ENCODE peak calls at places on chromosome 18, in seven cellular contexts. C, D, X, U, A, Y and P are unnamed samples.

GRCh38 chr18:79519751-79520472 is 124.2 kb downstream of the NFATC1 start:
- DNase-seq in C (peak; percentile 40), U (peak; percentile 21), X (no peak), D (no peak), Y (no peak), A (no peak), P (no peak)

GRCh38 chr18:7855671-7856070 is 288.6 kb downstream of the PTPRM start:
- DNase-seq in C (no peak), X (no peak), A (peak; percentile 13), D (no peak), Y (no peak), U (no peak), P (peak; percentile 42)

GRCh38 chr18:77811510-77811909 is 561.9 kb downstream of the GALR1 start:
- DNase-seq in U (no peak), D (no peak), C (no peak), A (no peak), Y (no peak), X (peak; percentile 2), P (peak; percentile 7)

GRCh38 chr18:25726278-25726677 is 364.1 kb downstream of the SS18 start:
- DNase-seq in X (peak; percentile 68), C (peak; percentile 4), U (no peak), A (peak; percentile 54), D (no peak), Y (no peak), P (peak; percentile 16)

GRCh38 chr18:26646897-26647296 is 98.5 kb upstream of the KCTD1 start:
- DNase-seq in X (no peak), Y (no peak), C (no peak), A (no peak), D (no peak), U (no peak), P (no peak)

GRCh38 chr18:76988015-76988826 is 144.4 kb downstream of the MBP start:
- DNase-seq in X (no peak), C (no peak), D (no peak), U (no peak), Y (no peak), A (no peak), P (no peak)

GRCh38 chr18:12262748-12263147 is 8.6 kb downstream of the CIDEA start:
- DNase-seq in X (no peak), D (no peak), A (no peak), C (no peak), U (no peak), Y (no peak), P (no peak)

GRCh38 chr18:80198994-80199748 is 48.1 kb downstream of the PARD6G start:
- DNase-seq in C (no peak), A (no peak), D (no peak), X (no peak), U (no peak), Y (peak; percentile 16), P (no peak)

GRCh38 chr18:25278415-25278814 is 73.6 kb downstream of the ZNF521 start:
- DNase-seq in C (no peak), D (no peak), Y (no peak), X (no peak), A (no peak), U (no peak), P (peak; percentile 47)

GRCh38 chr18:63421514-63421913 is 762 bp downstream of the VPS4B start:
- DNase-seq in D (no peak), A (peak; percentile 19), U (peak; percentile 14), Y (no peak), C (no peak), X (no peak), P (peak; percentile 34)

GRCh38 chr18:63422862-63423304 is 607 bp upstream of the VPS4B start:
- DNase-seq in D (no peak), A (no peak), U (no peak), X (no peak), Y (no peak), C (no peak), P (no peak)

GRCh38 chr18:63427566-63427965 is 5.3 kb upstream of the VPS4B start:
- DNase-seq in X (no peak), Y (no peak), A (no peak), U (peak; percentile 44), D (no peak), C (no peak), P (no peak)

DNA sequence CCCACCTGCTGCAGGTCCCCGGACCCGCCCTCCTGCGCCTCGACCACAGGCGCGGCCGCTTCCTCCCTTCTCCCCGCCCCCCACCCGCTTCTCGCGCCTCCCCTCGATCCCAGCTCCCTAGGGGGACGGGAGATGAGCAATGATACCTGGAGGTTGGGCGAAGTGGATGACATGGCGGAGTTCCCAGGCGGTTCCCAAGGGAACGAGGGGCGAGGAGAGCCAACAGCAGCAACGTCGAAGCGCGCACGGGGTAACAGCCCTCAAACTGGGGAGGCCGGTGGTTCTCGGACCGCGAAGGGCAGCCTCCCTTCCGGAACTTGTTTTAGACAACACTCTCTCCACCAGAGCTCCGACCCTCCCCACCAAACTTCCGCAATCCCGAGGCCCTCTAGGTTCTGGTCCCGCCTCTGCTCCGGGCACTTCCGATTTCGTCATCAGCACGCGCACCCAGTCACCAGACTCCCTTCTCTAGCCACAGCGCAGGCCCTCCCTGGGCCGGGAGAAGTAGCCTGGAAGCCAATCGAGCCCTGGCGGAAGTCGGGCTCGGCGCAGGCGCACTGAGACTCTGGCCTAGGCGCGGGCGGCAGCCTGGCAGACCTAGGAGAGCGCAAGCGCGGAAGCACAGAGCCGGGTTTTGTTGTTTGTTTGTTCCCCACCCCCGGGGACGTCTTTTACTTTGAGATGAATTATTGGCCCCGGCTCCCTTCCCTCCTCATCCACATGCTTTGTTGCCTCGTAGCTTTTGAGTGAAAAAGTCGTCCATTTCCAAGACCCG is at the start of gene VPS4B:
- DNase-seq in A (peak; percentile 99), D (peak; percentile 100), Y (peak; percentile 99), U (peak; percentile 100), C (peak; percentile 100), X (peak; percentile 99), P (peak; percentile 100)
- TF ChIP-seq CTCF in A (no peak), D (no peak), Y (no peak), U (no peak), C (no peak), X (no peak), P (no peak)

GRCh38 chr18:10064267-10064666 is 150.5 kb downstream of the VAPA start:
- DNase-seq in Y (no peak), X (no peak), C (no peak), A (no peak), U (no peak), D (no peak), P (no peak)

GRCh38 chr18:10070581-10071000 is 156.8 kb downstream of the VAPA start:
- DNase-seq in U (no peak), C (peak; percentile 15), Y (no peak), A (peak; percentile 55), D (no peak), X (no peak), P (peak; percentile 61)

GRCh38 chr18:10065296-10065695 is 151.5 kb downstream of the VAPA start:
- DNase-seq in X (no peak), A (no peak), C (no peak), U (no peak), Y (no peak), D (no peak), P (no peak)

GRCh38 chr18:10072659-10073309 is 159.0 kb downstream of the VAPA start:
- DNase-seq in C (peak; percentile 31), U (no peak), D (no peak), Y (no peak), X (no peak), A (peak; percentile 84), P (peak; percentile 53)

DNA sequence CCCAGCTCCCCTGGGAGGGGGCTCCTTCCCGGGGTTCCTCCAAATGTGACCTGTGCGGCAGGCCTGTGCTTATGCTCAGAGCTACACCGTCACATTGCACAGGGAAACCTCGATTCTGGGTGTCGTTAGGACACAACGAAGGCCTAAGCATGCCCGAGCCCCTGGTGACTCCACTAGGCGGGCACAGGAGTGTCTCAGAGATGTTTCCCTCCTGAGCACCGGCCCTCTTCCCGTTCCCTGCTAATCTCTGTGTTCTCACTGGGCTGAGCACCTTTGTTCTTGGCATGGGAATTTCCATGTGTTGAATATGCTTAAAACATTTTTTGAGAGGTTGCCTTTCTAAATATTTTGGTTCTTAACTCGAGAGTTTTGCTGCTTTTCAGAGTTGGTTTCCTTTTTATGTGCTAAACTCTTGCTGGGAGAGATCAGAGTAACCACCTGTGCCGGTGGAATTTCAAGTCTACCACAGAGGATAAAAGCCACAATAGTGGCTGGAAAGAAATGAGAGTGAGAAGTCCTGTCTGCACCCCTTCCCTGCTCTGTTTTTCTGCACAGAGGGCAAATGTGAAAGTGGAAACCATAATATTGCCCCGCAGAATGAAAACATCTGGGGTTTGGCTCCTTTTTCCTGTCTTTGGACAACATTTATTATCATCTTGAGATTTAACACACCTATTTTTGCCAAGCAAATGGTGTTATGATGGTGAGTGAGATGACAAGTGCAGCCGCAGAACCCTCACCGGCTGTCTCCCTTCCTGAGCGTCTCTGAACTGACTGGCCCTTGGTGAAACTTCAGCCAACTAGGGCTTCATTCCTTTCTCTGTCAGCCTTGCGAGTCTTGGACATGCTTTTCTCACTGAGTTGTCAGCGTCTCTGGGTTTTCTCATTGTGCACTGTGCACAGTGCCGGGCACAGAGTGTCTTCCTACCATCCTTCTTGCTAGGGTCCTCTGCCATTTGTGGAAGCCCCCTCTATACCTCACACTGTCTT is 154.1 kb downstream of the VAPA start:
- DNase-seq in D (no peak), C (no peak), Y (no peak), X (no peak), U (no peak), A (no peak), P (no peak)
- H3K4me3 ChIP-seq in D (no peak overlapping the region), C (no peak overlapping the region), Y (no peak overlapping the region), X (no peak overlapping the region), U (no peak overlapping the region), A (no peak overlapping the region), P (no peak overlapping the region)

DNA sequence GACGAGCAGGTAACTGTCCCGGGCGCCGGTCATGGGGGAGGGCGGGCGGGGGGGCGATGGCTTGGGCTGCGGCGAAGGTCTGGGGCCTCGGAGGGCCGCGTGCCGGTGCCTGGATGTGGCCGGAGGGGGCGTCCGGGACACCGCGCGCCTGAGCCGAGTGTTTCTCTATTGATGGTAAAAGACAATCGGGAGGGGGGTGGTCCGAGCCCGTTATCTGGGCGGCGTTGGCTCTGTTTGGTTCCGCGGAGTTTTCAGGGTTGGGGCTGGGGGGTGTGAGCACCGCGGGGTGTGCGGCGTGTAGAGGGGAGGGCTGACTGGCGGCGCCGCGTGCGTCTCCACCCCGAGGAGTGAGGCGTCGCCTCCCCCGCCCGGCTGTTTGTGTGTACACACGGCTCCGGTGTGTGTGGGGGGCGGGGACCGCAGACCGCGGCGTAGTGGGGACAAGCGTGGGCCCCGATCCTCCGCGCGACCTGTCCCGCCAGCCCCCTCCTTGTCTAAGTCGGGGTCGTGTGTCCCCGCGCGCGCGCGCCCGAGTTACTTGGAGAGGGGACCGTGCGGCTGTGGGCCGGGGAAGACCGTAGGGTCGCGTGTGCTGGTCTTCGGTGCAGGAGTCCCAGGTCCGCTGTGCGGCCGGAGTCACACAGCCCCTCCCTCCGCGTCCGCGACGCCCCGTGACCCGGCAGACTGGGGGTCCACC is 1.6 kb downstream of the CTIF start:
- DNase-seq in X (peak; percentile 49), Y (peak; percentile 54), A (peak; percentile 74), D (peak; percentile 86), U (peak; percentile 57), C (peak; percentile 69), P (peak; percentile 50)
- TF ChIP-seq CTCF in X (peak; percentile 51), Y (no peak), A (peak; percentile 25), D (no peak), U (no peak), C (no peak), P (peak; percentile 29)

DNA sequence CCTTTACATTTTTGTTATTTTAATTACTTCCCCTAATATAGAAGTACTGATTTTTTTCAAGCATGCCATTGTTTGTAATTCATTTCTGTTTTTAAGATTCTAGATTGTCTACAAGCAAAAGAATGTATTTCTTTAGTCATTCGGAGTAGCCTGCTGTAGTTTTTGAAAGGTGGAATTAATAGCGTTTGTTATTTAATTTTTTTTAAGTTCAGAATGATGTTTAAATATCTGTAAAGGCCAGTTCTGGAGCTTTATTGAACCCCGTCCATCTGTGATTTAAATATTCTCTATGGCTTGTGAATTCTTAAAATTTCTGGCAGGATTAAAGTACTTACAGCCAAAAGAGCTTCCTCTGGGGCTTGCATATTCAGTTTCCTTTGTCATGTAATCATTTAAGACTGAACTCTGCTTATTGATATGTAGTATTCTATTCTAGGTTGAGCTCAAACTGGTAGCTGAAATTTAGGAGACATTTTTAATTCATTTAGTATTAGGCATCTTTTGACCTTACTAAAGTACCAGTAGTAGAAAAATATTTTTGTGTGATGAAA is 5.2 kb downstream of the TGIF1 start:
- DNase-seq in U (no peak), C (no peak), A (no peak), D (no peak), X (no peak), Y (no peak), P (no peak)
- H3K4me3 ChIP-seq in U (no peak overlapping the region), C (peak overlapping the region; percentile 6), A (peak overlapping the region; percentile 48), D (peak overlapping the region; percentile 78), X (no peak overlapping the region), Y (no peak overlapping the region), P (peak overlapping the region; percentile 94)